ENCODE peak calls at places on chromosomes 16 and 17, in seven cellular contexts. F is GM23338; G is transverse colon; T is heart right ventricle; K is CD4-positive, alpha-beta T cell; W is endodermal cell; L is CD8-positive, alpha-beta T cell. I is an unnamed sample.

GRCh38 chr16:22688930-22689329 is 125.0 kb upstream of the HS3ST2 start:
- DNase-seq in F (no peak), G (no peak), T (no peak), K (no peak), W (no peak), L (no peak), I (no peak)

GRCh38 chr17:80872999-80873951 is 118.4 kb upstream of the CHMP6 start:
- DNase-seq in F (peak; percentile 85), G (peak; percentile 6), T (no peak), K (no peak), W (peak; percentile 90), L (no peak), I (no peak)

GRCh38 chr17:45983614-45984310 is 15.3 kb upstream of the STH start:
- DNase-seq in F (no peak), G (no peak), T (no peak), K (no peak), W (no peak), L (no peak), I (no peak)

GRCh38 chr16:78437352-78437968 is 338.0 kb downstream of the WWOX start:
- DNase-seq in F (peak; percentile 76), G (peak; percentile 15), T (no peak), K (peak; percentile 7), W (peak; percentile 65), L (no peak), I (peak; percentile 36)

GRCh38 chr16:81600275-81600674 is 155.7 kb downstream of the CMIP start:
- DNase-seq in F (no peak), G (no peak), T (no peak), K (no peak), W (no peak), L (no peak), I (no peak)

GRCh38 chr16:27377666-27378485 is 24.1 kb upstream of the IL21R start:
- DNase-seq in F (no peak), G (no peak), T (no peak), K (no peak), W (peak; percentile 24), L (no peak), I (peak; percentile 46)

GRCh38 chr17:13306310-13306962 is 288.6 kb upstream of the ELAC2 start:
- DNase-seq in F (peak; percentile 83), G (no peak), T (no peak), K (no peak), W (peak; percentile 78), L (no peak), I (no peak)

GRCh38 chr17:64349949-64350348 is 40.7 kb downstream of the PECAM1 start:
- DNase-seq in F (no peak), G (no peak), T (no peak), K (no peak), W (no peak), L (no peak), I (no peak)

GRCh38 chr16:83520596-83520995 is 287.2 kb upstream of the HSBP1 start:
- DNase-seq in F (no peak), G (no peak), T (no peak), K (no peak), W (no peak), L (no peak), I (no peak)

GRCh38 chr16:85225291-85225690 is 113.0 kb upstream of the CIBAR2 start:
- DNase-seq in F (no peak), G (no peak), T (no peak), K (no peak), W (no peak), L (no peak), I (no peak)

DNA sequence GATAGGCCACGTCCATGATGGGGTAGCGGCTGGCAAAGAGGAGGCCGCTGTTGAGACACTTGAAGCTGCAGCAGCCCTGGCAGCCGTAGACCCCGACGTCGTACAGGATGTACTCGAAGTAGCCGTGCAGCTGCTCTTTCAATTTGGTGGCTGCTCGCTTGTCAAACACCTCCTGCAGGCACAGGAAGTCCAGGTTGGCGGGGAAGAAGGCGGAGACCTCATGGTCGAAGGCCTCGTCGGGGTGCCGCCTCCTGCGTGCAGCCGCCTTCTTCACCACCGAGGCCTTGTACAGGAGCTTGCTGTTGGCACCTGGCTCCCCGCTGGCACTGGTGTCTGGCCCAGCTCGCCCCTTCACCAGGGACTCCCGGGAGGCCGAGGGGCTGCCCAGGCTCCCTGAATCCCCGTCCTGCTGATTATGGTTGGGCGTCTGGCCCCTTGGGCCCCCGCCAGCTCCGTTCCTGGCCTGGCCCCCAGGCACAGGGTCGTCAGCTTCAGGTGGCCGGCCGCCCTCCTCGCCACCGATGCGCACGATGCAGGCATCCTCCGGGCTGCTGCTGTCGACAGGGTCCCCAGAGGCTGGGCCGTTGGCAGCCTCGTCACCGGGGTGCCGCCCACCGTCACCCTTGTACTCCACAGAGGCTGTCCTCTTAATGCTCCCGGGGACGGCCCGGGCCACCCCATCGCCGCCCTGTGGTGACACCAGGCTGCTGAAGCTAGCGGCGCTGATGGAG is 60.3 kb downstream of the PRMT7 start:
- DNase-seq in F (no peak), G (no peak), T (no peak), K (peak; percentile 25), W (no peak), L (peak; percentile 22), I (no peak)
- TF ChIP-seq CTCF in F (no peak), G (no peak), T (no peak), K (no peak), W (no peak), L (no peak), I (no peak)

GRCh38 chr17:78969865-78970264 is 9.9 kb downstream of the LGALS3BP start:
- DNase-seq in F (no peak), G (no peak), T (no peak), K (no peak), W (no peak), L (no peak), I (no peak)

GRCh38 chr17:78965369-78965982 is 14.2 kb downstream of the LGALS3BP start:
- DNase-seq in F (no peak), G (no peak), T (no peak), K (no peak), W (no peak), L (no peak), I (no peak)

GRCh38 chr17:78967782-78968362 is 11.9 kb downstream of the LGALS3BP start:
- DNase-seq in F (no peak), G (no peak), T (no peak), K (no peak), W (no peak), L (no peak), I (no peak)

GRCh38 chr17:78966123-78966813 is 13.5 kb downstream of the LGALS3BP start:
- DNase-seq in F (no peak), G (no peak), T (no peak), K (no peak), W (no peak), L (no peak), I (no peak)

DNA sequence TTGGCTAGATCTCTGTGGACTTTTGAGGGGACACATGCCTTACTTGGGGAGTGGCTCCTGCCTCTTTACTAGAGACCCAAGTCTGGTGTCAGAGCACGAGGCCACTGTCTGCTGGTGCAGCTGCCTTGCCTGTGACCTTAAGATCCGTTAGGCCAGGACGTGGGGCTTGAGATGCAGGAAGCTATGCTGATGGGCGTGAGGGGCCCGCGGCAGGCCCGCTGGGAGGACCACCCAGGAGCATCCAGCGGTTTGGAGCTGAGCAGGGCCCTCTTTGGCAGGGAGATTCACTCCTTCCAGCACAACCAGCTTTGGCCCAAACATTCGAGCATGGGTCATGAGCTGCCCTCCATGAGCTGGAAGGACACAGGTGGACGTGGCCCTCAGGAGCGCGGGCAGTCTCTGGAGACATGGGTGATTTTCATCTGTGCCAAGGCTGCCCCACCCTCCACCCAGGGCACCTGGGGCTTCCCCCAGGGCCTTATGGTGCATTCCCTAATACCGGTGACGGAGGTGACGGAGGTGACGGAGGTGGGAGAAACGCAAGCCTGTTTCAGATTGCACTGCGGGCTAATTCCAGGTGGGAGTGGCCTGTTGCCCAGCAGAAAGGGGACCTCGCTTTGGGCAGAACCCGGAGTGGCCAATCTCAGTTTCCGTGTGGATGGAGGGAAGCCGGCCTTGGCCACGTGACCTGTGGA is 12.7 kb downstream of the LGALS3BP start:
- DNase-seq in F (no peak), G (no peak), T (no peak), K (no peak), W (no peak), L (no peak), I (no peak)
- TF ChIP-seq CTCF in F (no peak), G (no peak), T (no peak), K (no peak), W (no peak), L (no peak), I (no peak)

GRCh38 chr17:17797119-17797809 is 39.5 kb downstream of the SREBF1 start:
- DNase-seq in F (no peak), G (no peak), T (no peak), K (no peak), W (no peak), L (no peak), I (no peak)
- TF ChIP-seq CTCF in F (no peak), G (no peak), T (no peak), K (no peak), W (no peak), L (no peak), I (no peak)

GRCh38 chr17:4035081-4035680 is 70.9 kb upstream of the ATP2A3 start:
- DNase-seq in F (peak; percentile 6), G (no peak), T (no peak), K (no peak), W (no peak), L (no peak), I (no peak)
- TF ChIP-seq CTCF in F (no peak), G (no peak), T (no peak), K (no peak), W (peak; percentile 32), L (no peak), I (no peak)

GRCh38 chr16:89373355-89374110 is 116.8 kb downstream of the ANKRD11 start:
- DNase-seq in F (no peak), G (no peak), T (no peak), K (no peak), W (no peak), L (no peak), I (no peak)

GRCh38 chr16:89375686-89376085 is 114.7 kb downstream of the ANKRD11 start:
- DNase-seq in F (no peak), G (no peak), T (no peak), K (no peak), W (no peak), L (no peak), I (no peak)

GRCh38 chr16:89375021-89375420 is 115.3 kb downstream of the ANKRD11 start:
- DNase-seq in F (no peak), G (no peak), T (no peak), K (no peak), W (no peak), L (no peak), I (no peak)

GRCh38 chr16:89371968-89372634 is 118.3 kb downstream of the ANKRD11 start:
- DNase-seq in F (no peak), G (no peak), T (no peak), K (no peak), W (no peak), L (no peak), I (no peak)

DNA sequence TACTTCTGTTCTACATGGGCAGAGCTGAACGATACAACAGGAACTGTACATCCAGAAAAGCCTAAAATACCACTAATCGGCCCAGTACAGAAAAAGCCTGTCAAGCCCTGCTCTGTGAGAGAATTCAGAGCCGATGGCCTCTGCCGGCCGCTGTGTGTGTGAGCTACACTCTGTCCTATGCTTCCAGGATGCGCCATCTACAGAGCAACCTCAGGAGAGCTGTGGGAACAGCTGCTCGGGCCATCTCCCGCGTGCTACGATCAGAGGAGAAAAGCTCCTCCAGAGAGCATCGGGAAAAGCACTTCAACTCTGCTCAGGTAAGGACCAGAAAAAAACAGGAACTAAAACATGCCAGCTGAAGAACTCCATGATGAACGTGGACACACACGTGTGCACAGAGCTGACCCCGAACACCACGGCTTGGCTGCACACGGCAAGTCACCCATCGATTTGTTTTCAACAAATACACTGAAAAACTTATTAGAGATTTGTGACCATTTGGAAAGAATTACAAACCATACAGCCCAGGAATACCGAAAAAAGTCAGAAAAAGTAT is 115.9 kb downstream of the ANKRD11 start:
- DNase-seq in F (peak; percentile 79), G (no peak), T (no peak), K (no peak), W (peak; percentile 86), L (no peak), I (no peak)
- TF ChIP-seq CTCF in F (no peak), G (no peak), T (peak; percentile 30), K (no peak), W (peak; percentile 46), L (no peak), I (no peak)

I was measured in GM10248.